ENCODE peak calls at places on chromosomes 3 and 15, in five cellular contexts. A, I, O, X and U are unnamed samples.

GRCh38 chr15:75921732-75922703 is 18.3 kb downstream of the FBXO22 start:
- DNase-seq in A (no peak), I (no peak), O (peak; percentile 90), X (peak; percentile 98), U (peak; percentile 87)

GRCh38 chr3:158508481-158508880 is 62.5 kb upstream of the MLF1 start:
- DNase-seq in A (no peak), I (no peak), O (no peak), X (peak; percentile 71), U (peak; percentile 50)

GRCh38 chr3:65761890-65762605 is 276.7 kb downstream of the MAGI1 start:
- DNase-seq in A (no peak), I (no peak), O (no peak), X (no peak), U (no peak)

GRCh38 chr15:59059076-59059597 is 45.8 kb upstream of the CCNB2 start:
- DNase-seq in A (no peak), I (no peak), O (no peak), X (no peak), U (no peak)

GRCh38 chr3:58009026-58009748 is 965 bp downstream of the FLNB start:
- DNase-seq in A (peak; percentile 11), I (no peak), O (peak; percentile 40), X (no peak), U (no peak)

GRCh38 chr3:134600685-134601502 is 49.9 kb downstream of the KY start:
- DNase-seq in A (peak; percentile 33), I (peak; percentile 78), O (peak; percentile 66), X (peak; percentile 66), U (peak; percentile 70)

GRCh38 chr3:152417181-152417580 is 148.5 kb downstream of the MBNL1 start:
- DNase-seq in A (no peak), I (no peak), O (peak; percentile 65), X (no peak), U (no peak)

GRCh38 chr3:160830792-160831191 is 74.8 kb downstream of the PPM1L start:
- DNase-seq in A (no peak), I (no peak), O (peak; percentile 13), X (no peak), U (peak; percentile 2)

GRCh38 chr3:15171096-15171495 is 35.0 kb upstream of the CAPN7 start:
- DNase-seq in A (no peak), I (no peak), O (peak; percentile 26), X (peak; percentile 28), U (no peak)

GRCh38 chr3:64149886-64150285 is 75.4 kb downstream of the PRICKLE2 start:
- DNase-seq in A (no peak), I (no peak), O (no peak), X (no peak), U (no peak)

GRCh38 chr15:52651868-52652267 is 27.3 kb downstream of the ATOSA start:
- DNase-seq in A (no peak), I (peak; percentile 65), O (peak; percentile 91), X (peak; percentile 95), U (peak; percentile 96)

GRCh38 chr3:57557088-57557537 is 1.0 kb downstream of the PDE12 start:
- DNase-seq in A (peak; percentile 10), I (no peak), O (peak; percentile 62), X (peak; percentile 65), U (peak; percentile 46)

GRCh38 chr15:67743558-67743957 is 81.8 kb upstream of the SKOR1 start:
- DNase-seq in A (no peak), I (no peak), O (no peak), X (no peak), U (no peak)

GRCh38 chr15:34914316-34914715 is 55.2 kb downstream of the AQR start:
- DNase-seq in A (no peak), I (no peak), O (no peak), X (no peak), U (no peak)

GRCh38 chr3:188918086-188918485 is 253.7 kb upstream of the TPRG1 start:
- DNase-seq in A (no peak), I (no peak), O (no peak), X (peak; percentile 76), U (peak; percentile 61)

GRCh38 chr3:38966956-38967795 is 84.6 kb downstream of the SCN11A start:
- DNase-seq in A (no peak), I (no peak), O (peak; percentile 74), X (no peak), U (no peak)

GRCh38 chr3:44894485-44894884 is 20.1 kb downstream of the TGM4 start:
- DNase-seq in A (no peak), I (no peak), O (no peak), X (peak; percentile 18), U (peak; percentile 32)

GRCh38 chr3:69425249-69425648 is 39.4 kb upstream of the FRMD4B start:
- DNase-seq in A (no peak), I (no peak), O (peak; percentile 64), X (peak; percentile 40), U (peak; percentile 66)

GRCh38 chr3:172034786-172035685 is 4.3 kb upstream of the FNDC3B start:
- DNase-seq in A (no peak), I (no peak), O (peak; percentile 54), X (no peak), U (peak; percentile 56)

GRCh38 chr3:37458162-37458895 is 283.9 kb upstream of the LRRFIP2 start:
- DNase-seq in A (no peak), I (peak; percentile 81), O (no peak), X (no peak), U (no peak)

GRCh38 chr15:91196768-91197167 is 96.7 kb downstream of the SV2B start:
- DNase-seq in A (no peak), I (no peak), O (no peak), X (no peak), U (no peak)

GRCh38 chr3:157920804-157921203 is 185.4 kb downstream of the SHOX2 start:
- DNase-seq in A (no peak), I (no peak), O (no peak), X (no peak), U (no peak)

GRCh38 chr3:77188210-77188609 is 148.3 kb downstream of the ROBO2 start:
- DNase-seq in A (no peak), I (no peak), O (no peak), X (no peak), U (no peak)
- H3K4me3 ChIP-seq in A (no peak overlapping the region), I (no peak overlapping the region), O (no peak overlapping the region), X (no peak overlapping the region), U (no peak overlapping the region)

DNA sequence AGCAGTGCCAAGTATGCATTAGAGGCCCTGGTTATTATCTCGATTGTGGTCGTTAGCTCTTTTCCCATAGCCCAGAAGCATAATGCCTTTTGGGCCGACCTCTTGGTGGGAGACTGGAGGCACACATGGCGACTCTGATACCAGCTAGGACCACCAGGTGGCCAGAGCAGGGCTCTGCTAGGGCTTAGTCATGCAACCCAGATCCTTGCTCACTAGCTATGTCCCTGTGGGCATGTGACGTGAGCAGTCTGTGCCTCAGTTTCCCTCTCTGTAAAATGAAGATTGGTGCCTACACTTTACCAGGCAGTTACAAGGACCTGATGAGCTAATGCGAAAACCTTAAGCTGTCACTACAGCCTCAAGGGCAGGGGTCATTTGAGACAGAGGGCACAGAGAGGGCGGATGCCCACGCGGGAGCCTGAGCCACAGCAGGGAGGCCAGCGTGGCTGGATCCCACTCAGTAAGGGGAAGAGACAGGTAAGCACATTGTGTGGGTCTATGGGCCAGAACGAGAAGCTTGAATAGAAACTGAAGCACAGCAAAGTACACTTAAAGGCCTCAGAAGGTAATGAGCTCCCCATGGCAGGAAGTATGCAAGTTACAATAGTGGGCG is 8.8 kb downstream of the KLF15 start:
- DNase-seq in A (no peak), I (peak; percentile 43), O (no peak), X (no peak), U (peak; percentile 12)
- TF ChIP-seq CTCF in A (no peak), I (peak; percentile 10), O (peak; percentile 7), X (peak; percentile 16), U (peak; percentile 21)

GRCh38 chr3:13896473-13897154 is 16.7 kb upstream of the WNT7A start:
- DNase-seq in A (peak; percentile 34), I (no peak), O (peak; percentile 88), X (peak; percentile 69), U (peak; percentile 71)
- H3K4me3 ChIP-seq in A (peak overlapping the region; percentile 72), I (peak overlapping the region; percentile 80), O (peak overlapping the region; percentile 62), X (no peak overlapping the region), U (no peak overlapping the region)

DNA sequence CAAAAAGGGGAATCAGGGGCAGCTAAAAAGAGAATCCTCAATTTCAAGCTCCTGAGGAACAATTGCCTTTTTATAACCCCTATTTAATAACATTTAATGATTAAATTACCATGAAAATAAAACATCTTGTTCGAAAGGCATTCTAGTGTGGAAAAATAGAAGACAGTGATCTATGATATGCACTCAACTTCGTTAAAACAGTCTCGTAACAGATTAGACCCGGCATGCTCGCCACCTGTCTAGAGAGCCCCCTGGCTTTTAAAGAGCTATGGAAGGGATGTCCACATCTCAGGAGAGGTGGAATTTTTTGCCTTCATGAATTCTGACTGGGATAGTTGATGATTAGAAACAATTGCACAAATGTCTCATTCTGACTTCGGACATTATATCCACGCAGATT is 153.7 kb upstream of the MDFIC2 start:
- DNase-seq in A (no peak), I (no peak), O (no peak), X (no peak), U (no peak)
- TF ChIP-seq CTCF in A (no peak), I (no peak), O (no peak), X (no peak), U (no peak)